ENCODE peak calls at places on chromosome 1, in seven cellular contexts. I is AG10803, L is upper lobe of right lung, G is right atrium auricular region, S is breast epithelium, N is stomach, Z is sigmoid colon. W is an unnamed sample.

GRCh38 chr1:84506002-84506728 is at the start of the genes GNG5 and SPATA1:
- DNase-seq in I (peak; percentile 94), L (peak; percentile 100), G (peak; percentile 98), S (peak; percentile 96), N (peak; percentile 99), Z (peak; percentile 99), W (peak; percentile 56)

GRCh38 chr1:232439011-232439410 is 190.9 kb downstream of the SIPA1L2 start:
- DNase-seq in I (no peak), L (no peak), G (no peak), S (no peak), N (no peak), Z (no peak), W (no peak)

GRCh38 chr1:170063109-170063826 is 11.2 kb downstream of the KIFAP3 start:
- DNase-seq in I (no peak), L (no peak), G (no peak), S (no peak), N (no peak), Z (no peak), W (no peak)

GRCh38 chr1:94070746-94071318 is 50.1 kb downstream of the ABCA4 start:
- DNase-seq in I (no peak), L (no peak), G (no peak), S (no peak), N (no peak), Z (no peak), W (no peak)

GRCh38 chr1:155226910-155227260 is 18.4 kb downstream of the MTX1 start:
- DNase-seq in I (peak; percentile 25), L (peak; percentile 80), G (no peak), S (peak; percentile 42), N (peak; percentile 53), Z (no peak), W (no peak)

GRCh38 chr1:161885013-161885412 is 118.9 kb downstream of the ATF6 start:
- DNase-seq in I (peak; percentile 51), L (no peak), G (no peak), S (no peak), N (no peak), Z (no peak), W (peak; percentile 76)

GRCh38 chr1:119582801-119583200 is 65.3 kb downstream of the ZNF697 start:
- DNase-seq in I (peak; percentile 51), L (no peak), G (no peak), S (peak; percentile 19), N (peak; percentile 32), Z (no peak), W (no peak)

GRCh38 chr1:45326627-45327591 is at the start of gene HPDL:
- DNase-seq in I (peak; percentile 32), L (peak; percentile 80), G (no peak), S (no peak), N (peak; percentile 66), Z (peak; percentile 84), W (no peak)

GRCh38 chr1:40692429-40692905 is 963 bp downstream of the NFYC start:
- DNase-seq in I (peak; percentile 31), L (no peak), G (peak; percentile 59), S (no peak), N (no peak), Z (no peak), W (no peak)

GRCh38 chr1:200180821-200181220 is 153.3 kb downstream of the NR5A2 start:
- DNase-seq in I (peak; percentile 63), L (no peak), G (no peak), S (no peak), N (no peak), Z (no peak), W (no peak)

GRCh38 chr1:232111616-232112015 is 485.0 kb downstream of the DISC1 start:
- DNase-seq in I (peak; percentile 83), L (no peak), G (no peak), S (no peak), N (no peak), Z (no peak), W (peak; percentile 45)

GRCh38 chr1:179743679-179744400 is 749 bp downstream of the FAM163A start:
- DNase-seq in I (no peak), L (no peak), G (no peak), S (no peak), N (no peak), Z (no peak), W (no peak)
- H3K4me3 ChIP-seq in I (no peak overlapping the region), L (peak overlapping the region; percentile 12), G (no peak overlapping the region), S (peak overlapping the region; percentile 40), N (peak overlapping the region; percentile 50), Z (peak overlapping the region; percentile 55), W (no peak overlapping the region)

DNA sequence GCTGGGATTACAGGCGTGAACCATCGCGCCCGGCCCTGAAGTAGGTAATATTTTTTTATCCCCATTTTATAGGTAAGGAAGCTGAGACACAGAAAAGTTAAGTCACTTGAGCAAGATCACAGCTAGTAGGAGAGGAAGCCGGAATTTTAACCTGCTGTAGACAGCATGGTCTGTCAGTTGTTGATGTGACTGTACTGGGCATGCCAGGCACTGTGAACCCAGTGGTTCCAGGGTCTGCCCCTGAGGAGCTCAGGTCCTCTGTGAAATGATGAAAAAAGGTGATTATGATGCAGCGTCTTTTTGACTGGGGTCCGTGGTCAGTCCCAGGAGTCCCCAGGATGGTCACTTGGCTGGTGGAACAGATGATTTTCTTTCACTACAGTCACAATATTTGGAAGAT is 16.7 kb upstream of the FABP3 start:
- DNase-seq in I (no peak), L (no peak), G (no peak), S (no peak), N (no peak), Z (no peak), W (no peak)
- TF ChIP-seq CTCF in I (no peak), L (no peak), G (no peak), S (no peak), N (no peak), Z (no peak), W (no peak)

DNA sequence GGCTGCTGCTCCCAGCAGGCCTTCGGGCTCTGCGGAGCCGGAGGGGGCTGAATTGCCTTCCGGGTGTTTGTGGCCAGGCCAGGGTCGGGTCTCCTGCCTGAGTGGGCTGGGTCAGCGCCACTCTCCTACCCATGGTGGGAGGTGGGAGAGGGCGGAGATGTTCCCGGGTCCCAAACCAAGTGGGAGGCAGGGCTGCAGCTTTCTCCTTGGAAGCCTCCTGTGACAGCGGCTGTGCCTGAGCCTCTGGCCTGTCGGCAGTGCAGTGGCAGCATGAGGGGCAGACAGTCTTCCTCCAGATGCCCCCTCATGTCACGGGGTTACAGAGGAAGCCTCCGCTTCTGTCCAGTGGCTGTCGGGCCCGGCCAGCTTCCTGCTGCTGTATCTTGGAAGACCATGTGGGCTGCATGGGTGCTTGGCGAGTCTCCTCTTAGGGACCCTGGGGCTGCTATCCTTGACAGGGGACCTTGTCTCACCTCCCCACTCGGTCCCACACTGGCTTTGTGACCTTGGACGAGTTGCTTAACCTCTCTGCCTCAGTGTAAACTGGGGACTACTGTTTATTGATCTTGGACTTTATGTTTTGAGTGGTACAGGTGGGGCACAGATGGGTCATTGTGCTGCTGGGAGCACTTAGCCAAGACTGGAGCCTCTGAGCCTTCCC is 4.3 kb downstream of the SKI start:
- DNase-seq in I (peak; percentile 8), L (peak; percentile 74), G (no peak), S (no peak), N (no peak), Z (no peak), W (no peak)
- H3K4me3 ChIP-seq in I (peak overlapping the region; percentile 88), L (peak overlapping the region; percentile 80), G (peak overlapping the region; percentile 39), S (peak overlapping the region; percentile 66), N (peak overlapping the region; percentile 68), Z (peak overlapping the region; percentile 78), W (peak overlapping the region; percentile 83)

DNA sequence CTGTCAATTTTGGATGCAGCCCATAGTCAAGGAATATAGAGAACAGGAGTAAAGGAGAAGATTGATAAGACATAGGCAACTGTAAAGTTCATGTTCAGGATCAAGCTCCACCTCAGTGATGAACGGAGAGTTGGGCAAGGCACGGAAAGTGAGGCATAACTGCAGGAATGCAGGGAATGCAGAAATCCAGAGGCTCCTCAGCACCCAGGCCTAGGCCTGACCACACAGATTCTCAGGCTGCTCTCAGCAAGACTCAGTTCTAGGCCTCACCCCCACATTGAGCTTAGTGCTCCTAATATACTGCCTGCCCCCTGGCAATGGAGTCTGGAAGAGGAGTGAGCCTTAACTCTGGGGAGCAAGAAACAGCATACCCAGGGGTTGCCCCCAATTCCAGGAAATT is 36.3 kb upstream of the S1PR1 start:
- DNase-seq in I (peak; percentile 95), L (no peak), G (no peak), S (no peak), N (no peak), Z (no peak), W (peak; percentile 75)
- TF ChIP-seq CTCF in I (no peak), L (no peak), G (no peak), S (no peak), N (no peak), Z (no peak), W (no peak)

GRCh38 chr1:245687636-245688535 is 533.1 kb downstream of the KIF26B start:
- DNase-seq in I (no peak), L (no peak), G (no peak), S (no peak), N (no peak), Z (no peak), W (no peak)
- H3K4me3 ChIP-seq in I (no peak overlapping the region), L (peak overlapping the region; percentile 16), G (no peak overlapping the region), S (no peak overlapping the region), N (peak overlapping the region; percentile 35), Z (no peak overlapping the region), W (no peak overlapping the region)

DNA sequence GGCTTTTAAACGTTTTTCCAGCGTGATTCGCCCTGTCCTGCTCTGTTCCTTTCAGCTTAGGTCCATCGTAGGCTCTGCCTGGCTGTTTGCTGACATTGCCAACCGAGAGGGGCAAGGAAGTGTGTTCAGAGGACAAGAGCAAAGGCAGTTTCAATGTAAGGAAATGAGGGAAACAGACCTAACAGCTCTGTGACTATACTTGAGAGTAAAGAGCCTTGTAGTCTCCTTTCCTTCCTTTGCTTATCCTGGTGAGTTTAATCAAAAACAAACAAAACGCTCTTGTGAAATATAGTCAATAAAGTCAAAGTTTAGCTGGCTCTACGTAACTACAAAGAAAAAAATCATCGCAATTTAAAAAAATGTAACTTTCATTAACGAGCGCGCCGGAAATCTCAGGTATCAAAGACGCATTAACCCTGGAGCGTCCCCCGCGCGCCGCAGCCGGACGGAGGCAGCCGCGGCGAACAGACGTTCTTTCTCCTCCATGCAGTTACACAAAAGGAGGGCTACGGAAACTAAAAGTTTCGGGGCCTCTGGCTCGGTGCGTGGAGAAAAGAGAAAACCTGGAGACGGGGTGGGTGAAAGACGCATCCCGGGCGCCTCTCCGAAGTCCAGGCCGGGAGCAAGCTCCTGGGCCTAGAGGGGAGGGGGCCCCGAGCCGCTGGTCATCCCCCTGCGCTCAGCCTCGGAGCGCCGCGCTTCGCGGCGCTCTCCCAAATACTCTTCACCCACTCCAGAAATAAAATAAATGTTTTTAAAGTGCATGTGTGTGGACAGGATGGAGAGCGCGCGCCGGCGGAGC is 594 bp upstream of the ADGRL2 start:
- DNase-seq in I (peak; percentile 48), L (peak; percentile 61), G (no peak), S (peak; percentile 49), N (peak; percentile 45), Z (peak; percentile 85), W (no peak)
- TF ChIP-seq CTCF in I (no peak), L (no peak), G (peak; percentile 13), S (no peak), N (no peak), Z (no peak), W (no peak)

GRCh38 chr1:190084552-190084951 is 393.1 kb downstream of the BRINP3 start:
- DNase-seq in I (no peak), L (no peak), G (no peak), S (no peak), N (no peak), Z (no peak), W (no peak)
- H3K4me3 ChIP-seq in I (no peak overlapping the region), L (no peak overlapping the region), G (no peak overlapping the region), S (no peak overlapping the region), N (no peak overlapping the region), Z (no peak overlapping the region), W (no peak overlapping the region)

W was measured in AG04449.